ENCODE peak calls at places on chromosomes 12 and 14, in five cellular contexts. U is activated CD8-positive, alpha-beta T cell treated with anti-CD3 and anti-CD28 coated beads, Interleukin-2, amount 10 ng/mL, durations not matched to agents 7 days and 5 days; F is activated T-helper 1 cell treated with anti-CD3 and anti-CD28 coated beads, Interleukin-12 subunit alpha, Interleukin-12 subunit beta, Interleukin-2, Interleukin-4 antibody, amounts not matched to agents 30 ng/mL and 10 ng/mL and 1 ng/mL, durations not matched to agents 14 hours and 24 hours and 36 hours; V is prostate gland; C is ELR. H is an unnamed sample.
A peak's percentile ranks its signal among the peaks of the same experiment; 100 is the strongest.

GRCh38 chr14:51396222-51396815 is 156.3 kb downstream of the TMX1 start:
- DNase-seq in U (no peak), F (no peak), V (peak; percentile 11), C (peak; percentile 98), H (no peak)

GRCh38 chr14:61524211-61524806 is 171.0 kb upstream of the HIF1A start:
- DNase-seq in U (no peak), F (no peak), V (no peak), C (peak; percentile 84), H (no peak)

GRCh38 chr12:81170072-81170471 is 92.2 kb downstream of the ACSS3 start:
- DNase-seq in U (no peak), F (no peak), V (no peak), C (peak; percentile 39), H (no peak)

GRCh38 chr12:92496790-92497189 is 206.0 kb upstream of the PLEKHG7 start:
- DNase-seq in U (no peak), F (no peak), V (no peak), C (no peak), H (no peak)

GRCh38 chr12:68180792-68181744 is 21.5 kb upstream of the IFNG start:
- DNase-seq in U (peak; percentile 76), F (peak; percentile 67), V (no peak), C (no peak), H (peak; percentile 38)

GRCh38 chr12:121413917-121414316 is 14.0 kb downstream of the RNF34 start:
- DNase-seq in U (no peak), F (no peak), V (no peak), C (no peak), H (no peak)

GRCh38 chr12:49767333-49767732 is 26.0 kb downstream of the TMBIM6 start:
- DNase-seq in U (no peak), F (no peak), V (no peak), C (no peak), H (no peak)

GRCh38 chr12:93279849-93280412 is 97.8 kb upstream of the NUDT4 start:
- DNase-seq in U (no peak), F (no peak), V (no peak), C (no peak), H (no peak)

GRCh38 chr12:76312314-76312713 is 35.9 kb downstream of the BBS10 start:
- DNase-seq in U (no peak), F (no peak), V (no peak), C (no peak), H (no peak)

GRCh38 chr12:32053881-32054624 is 52.6 kb upstream of the BICD1 start:
- DNase-seq in U (no peak), F (no peak), V (no peak), C (peak; percentile 80), H (no peak)

GRCh38 chr12:119791453-119791852 is 85.7 kb downstream of the CIT start:
- DNase-seq in U (no peak), F (no peak), V (no peak), C (no peak), H (no peak)

GRCh38 chr12:25518512-25518911 is 34.6 kb downstream of the LMNTD1 start:
- DNase-seq in U (peak; percentile 22), F (no peak), V (no peak), C (peak; percentile 73), H (peak; percentile 4)

GRCh38 chr12:75735853-75736252 is 224.4 kb upstream of the KRR1 start:
- DNase-seq in U (no peak), F (no peak), V (no peak), C (no peak), H (no peak)

GRCh38 chr14:52527052-52527451 is 25.3 kb downstream of the TXNDC16 start:
- DNase-seq in U (no peak), F (no peak), V (no peak), C (no peak), H (no peak)

GRCh38 chr14:32397871-32398640 is 69.0 kb downstream of the AKAP6 start:
- DNase-seq in U (no peak), F (no peak), V (peak; percentile 74), C (no peak), H (no peak)

H was measured in T-helper 2 cell treated with Interferon-gamma antibody and Interleukin-4, amounts not matched to agents 5 μg/mL and 100 μg/mL, for 36 hours.